ENCODE peak calls at places on chromosomes 13 and 19, in five cellular contexts. O, F, J, E and G are unnamed samples.

GRCh38 chr13:98997738-98998641 is 20.1 kb upstream of the DOCK9 start:
- DNase-seq in J (peak; percentile 40), F (peak; percentile 22), O (no peak), E (no peak), G (no peak)

GRCh38 chr13:67023088-67023893 is 206.8 kb downstream of the PCDH9 start:
- DNase-seq in O (no peak), F (no peak), J (peak; percentile 80), E (no peak), G (peak; percentile 87)

GRCh38 chr13:29791508-29791907 is 58.9 kb downstream of the UBL3 start:
- DNase-seq in J (no peak), F (peak; percentile 6), E (no peak), O (no peak), G (no peak)

GRCh38 chr19:52010674-52011073 is 2.7 kb upstream of the ZNF615 start:
- DNase-seq in O (no peak), E (no peak), F (no peak), J (no peak), G (no peak)

GRCh38 chr19:32817913-32818476 is 51.6 kb downstream of the SLC7A9 start:
- DNase-seq in F (no peak), E (no peak), O (no peak), J (no peak), G (no peak)

GRCh38 chr13:31543190-31543589 is 196.1 kb upstream of the RXFP2 start:
- DNase-seq in J (no peak), F (no peak), E (no peak), O (no peak), G (no peak)

GRCh38 chr13:76596216-76596615 is 290.0 kb downstream of the KCTD12 start:
- DNase-seq in E (no peak), J (no peak), O (no peak), F (no peak), G (peak; percentile 25)

GRCh38 chr13:113041293-113041690 is 64.3 kb upstream of the F7 start:
- DNase-seq in J (no peak), E (no peak), O (no peak), F (no peak), G (no peak)

GRCh38 chr13:46179576-46180368 is 2.2 kb downstream of the LCP1 start:
- DNase-seq in O (peak; percentile 83), F (peak; percentile 81), E (peak; percentile 70), J (no peak), G (no peak)

GRCh38 chr19:1357695-1358094 is 26.0 kb upstream of the NDUFS7 start:
- DNase-seq in F (no peak), J (no peak), E (no peak), O (no peak), G (no peak)

GRCh38 chr13:29892149-29892548 is 41.7 kb upstream of the UBL3 start:
- DNase-seq in E (no peak), F (no peak), O (no peak), J (no peak), G (no peak)

GRCh38 chr19:48676487-48676886 is 3.7 kb upstream of the NTN5 start:
- DNase-seq in O (no peak), F (no peak), J (no peak), E (no peak), G (no peak)

GRCh38 chr19:7706662-7707454 is 4.9 kb upstream of the FCER2 start:
- DNase-seq in O (no peak), E (no peak), J (no peak), F (no peak), G (no peak)

GRCh38 chr13:114248011-114248410 is 13.3 kb downstream of the CDC16 start:
- DNase-seq in E (no peak), O (no peak), F (no peak), J (no peak), G (no peak)

GRCh38 chr19:2613507-2614295 is 88.8 kb downstream of the GNG7 start:
- DNase-seq in F (peak; percentile 79), O (peak; percentile 76), J (peak; percentile 36), E (peak; percentile 50), G (peak; percentile 60)

GRCh38 chr13:45511310-45512147 is 46.8 kb downstream of the COG3 start:
- DNase-seq in O (no peak), F (peak; percentile 73), J (peak; percentile 81), E (no peak), G (peak; percentile 85)

GRCh38 chr13:109348514-109349340 is 437.7 kb downstream of the IRS2 start:
- DNase-seq in E (no peak), O (no peak), F (no peak), J (peak; percentile 62), G (peak; percentile 54)

GRCh38 chr13:91078093-91078679 is 269.3 kb upstream of the MIR17HG start:
- DNase-seq in F (no peak), E (no peak), O (no peak), J (no peak), G (peak; percentile 3)

GRCh38 chr19:5891938-5892771 is 11.4 kb downstream of the NDUFA11 start:
- DNase-seq in O (no peak), F (no peak), J (peak; percentile 35), E (peak; percentile 58), G (peak; percentile 35)
- TF ChIP-seq CTCF in O (no peak), F (peak; percentile 54), J (peak; percentile 60), E (peak; percentile 83), G (peak; percentile 79)

GRCh38 chr19:35346193-35347052 is 1.3 kb upstream of the FFAR1 start:
- DNase-seq in F (peak; percentile 93), E (peak; percentile 63), J (no peak), O (peak; percentile 73), G (no peak)
- H3K4me3 ChIP-seq in F (peak overlapping the region; percentile 40), E (no peak overlapping the region), J (no peak overlapping the region), O (no peak overlapping the region), G (no peak overlapping the region)

GRCh38 chr19:11659612-11660011 is 62.3 kb downstream of the ZNF627 start:
- DNase-seq in O (no peak), J (peak; percentile 10), F (no peak), E (no peak), G (peak; percentile 5)
- TF ChIP-seq CTCF in O (no peak), J (peak; percentile 11), F (no peak), E (peak; percentile 23), G (peak; percentile 29)

GRCh38 chr13:20141238-20142018 is 19.4 kb downstream of the GJA3 start:
- DNase-seq in J (no peak), E (no peak), O (no peak), F (no peak), G (no peak)
- H3K4me3 ChIP-seq in J (no peak overlapping the region), E (no peak overlapping the region), O (no peak overlapping the region), F (no peak overlapping the region), G (no peak overlapping the region)

GRCh38 chr19:40280608-40281221 is 4.4 kb downstream of the AKT2 start:
- DNase-seq in J (no peak), O (no peak), E (peak; percentile 88), F (no peak), G (no peak)
- TF ChIP-seq CTCF in J (no peak), O (no peak), E (no peak), F (no peak), G (no peak)